ENCODE peak calls at places on chromosome 9, in nine cellular contexts. S is endothelial cell of umbilical vein, R is WERI-Rb-1, V is tibial artery, A is fibroblast of lung, U is AG09309, L is brain microvascular endothelial cell, F is cardiac muscle cell, P is dorsolateral prefrontal cortex. N is an unnamed sample.

GRCh38 chr9:38339087-38339486 is 53.4 kb upstream of the ALDH1B1 start:
- DNase-seq in S (no peak), R (no peak), V (no peak), A (peak), U (peak), L (peak), F (peak), P (no peak), N (no peak)

GRCh38 chr9:2241461-2241874 is 226.3 kb downstream of the SMARCA2 start:
- DNase-seq in S (peak), R (peak), V (no peak), A (peak), U (peak), L (peak), F (peak), P (peak), N (peak)

GRCh38 chr9:95515272-95516113 is 1.3 kb downstream of the PTCH1 start:
- DNase-seq in S (peak), R (peak), V (no peak), A (no peak), U (no peak), L (no peak), F (no peak), P (peak), N (no peak)

GRCh38 chr9:96048116-96048953 is 172.8 kb downstream of the ERCC6L2 start:
- DNase-seq in S (peak), R (peak), V (no peak), A (peak), U (no peak), L (no peak), F (peak), P (no peak), N (peak)

GRCh38 chr9:133367778-133368177 is 8.1 kb downstream of the SURF4 start:
- DNase-seq in S (no peak), R (no peak), V (no peak), A (no peak), U (no peak), L (no peak), F (no peak), P (no peak), N (no peak)

GRCh38 chr9:2655411-2655901 is 33.9 kb downstream of the VLDLR start:
- DNase-seq in S (peak), R (no peak), V (no peak), A (peak), U (peak), L (peak), F (peak), P (no peak), N (no peak)

GRCh38 chr9:109986423-109987055 is 206.5 kb downstream of the PALM2AKAP2 start:
- DNase-seq in S (peak), R (no peak), V (no peak), A (peak), U (peak), L (peak), F (peak), P (no peak), N (no peak)

GRCh38 chr9:120310035-120310434 is 269.9 kb downstream of the CDK5RAP2 start:
- DNase-seq in S (no peak), R (peak), V (no peak), A (no peak), U (no peak), L (no peak), F (no peak), P (no peak), N (no peak)

GRCh38 chr9:13033959-13034695 is 245.4 kb downstream of the MPDZ start:
- DNase-seq in S (peak), R (peak), V (peak), A (peak), U (no peak), L (peak), F (peak), P (peak), N (peak)

GRCh38 chr9:133633681-133633990 is 2.5 kb upstream of the DBH start:
- DNase-seq in S (no peak), R (no peak), V (no peak), A (no peak), U (no peak), L (no peak), F (no peak), P (no peak), N (peak)

DNA sequence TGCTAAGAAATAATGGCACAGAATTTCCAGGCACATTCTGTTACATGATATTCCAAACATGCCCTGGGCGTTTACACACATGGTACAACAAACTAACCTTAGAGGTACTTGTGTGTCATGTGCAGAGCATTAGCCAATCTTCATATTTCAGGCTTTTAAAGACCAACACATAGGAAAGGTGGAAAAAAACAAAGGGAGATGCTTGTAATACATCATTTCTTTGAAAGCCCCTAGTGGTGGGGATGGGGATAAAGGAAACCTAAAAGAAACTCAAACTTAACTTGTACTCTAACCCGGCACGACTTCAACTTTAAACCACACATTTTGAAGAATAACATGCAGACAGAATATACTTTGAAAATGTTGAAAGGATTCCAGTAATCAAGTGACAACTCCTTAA is 133.6 kb downstream of the PTPRD start:
- DNase-seq in S (no peak), R (no peak), V (no peak), A (no peak), U (no peak), L (peak), F (no peak), P (no peak), N (no peak)
- TF ChIP-seq CTCF in S (no peak), R (peak), V (no peak), A (peak), U (no peak), L (peak), F (no peak), P (peak), N (no peak)

GRCh38 chr9:136079916-136080246 is 15.2 kb downstream of the NACC2 start:
- DNase-seq in S (no peak), R (no peak), V (no peak), A (no peak), U (no peak), L (no peak), F (no peak), P (no peak), N (no peak)

GRCh38 chr9:136077491-136077890 is 17.6 kb downstream of the NACC2 start:
- DNase-seq in S (no peak), R (no peak), V (no peak), A (no peak), U (no peak), L (no peak), F (no peak), P (no peak), N (no peak)

GRCh38 chr9:136078025-136078424 is 17.1 kb downstream of the NACC2 start:
- DNase-seq in S (no peak), R (no peak), V (no peak), A (no peak), U (no peak), L (no peak), F (no peak), P (no peak), N (no peak)

GRCh38 chr9:136079211-136079915 is 15.7 kb downstream of the NACC2 start:
- DNase-seq in S (no peak), R (no peak), V (no peak), A (peak), U (no peak), L (no peak), F (no peak), P (no peak), N (peak)

GRCh38 chr9:136078498-136079011 is 16.5 kb downstream of the NACC2 start:
- DNase-seq in S (no peak), R (no peak), V (no peak), A (no peak), U (no peak), L (no peak), F (no peak), P (no peak), N (peak)
- H3K4me3 ChIP-seq in S (no peak), R (no peak), V (no peak), A (no peak), U (no peak), L (no peak), F (no peak), P (no peak), N (no peak)

GRCh38 chr9:126316085-126316655 is 10.5 kb upstream of the MVB12B start:
- DNase-seq in S (no peak), R (no peak), V (no peak), A (no peak), U (no peak), L (no peak), F (no peak), P (no peak), N (no peak)

GRCh38 chr9:126320158-126320922 is 6.3 kb upstream of the MVB12B start:
- DNase-seq in S (no peak), R (no peak), V (no peak), A (no peak), U (no peak), L (no peak), F (no peak), P (no peak), N (no peak)

GRCh38 chr9:126319651-126320050 is 7.0 kb upstream of the MVB12B start:
- DNase-seq in S (no peak), R (no peak), V (no peak), A (no peak), U (no peak), L (no peak), F (no peak), P (no peak), N (no peak)

GRCh38 chr9:126318858-126319257 is 7.8 kb upstream of the MVB12B start:
- DNase-seq in S (no peak), R (no peak), V (no peak), A (no peak), U (no peak), L (no peak), F (no peak), P (no peak), N (no peak)

DNA sequence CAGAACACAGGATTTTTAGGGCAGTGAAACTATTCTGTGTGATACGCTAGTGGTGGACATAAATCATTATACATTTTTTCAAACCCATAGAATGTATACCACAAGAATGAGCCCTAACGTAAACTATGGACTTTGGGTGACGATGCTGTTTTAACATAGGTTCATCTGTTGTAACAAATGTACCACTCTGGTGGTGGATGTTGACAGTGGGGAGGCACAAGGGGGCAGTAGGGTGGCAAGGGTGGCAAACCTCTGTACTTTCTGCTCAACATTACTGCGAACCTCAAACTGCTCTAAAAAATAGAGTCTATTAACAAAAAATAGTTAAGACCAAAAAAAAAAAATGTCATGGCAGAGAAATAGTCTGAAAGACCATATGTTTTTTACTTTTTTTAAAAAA is 9.1 kb upstream of the MVB12B start:
- DNase-seq in S (peak), R (no peak), V (no peak), A (peak), U (no peak), L (no peak), F (no peak), P (no peak), N (no peak)
- TF ChIP-seq CTCF in S (peak), R (peak), V (peak), A (peak), U (peak), L (peak), F (peak), P (peak), N (peak)

DNA sequence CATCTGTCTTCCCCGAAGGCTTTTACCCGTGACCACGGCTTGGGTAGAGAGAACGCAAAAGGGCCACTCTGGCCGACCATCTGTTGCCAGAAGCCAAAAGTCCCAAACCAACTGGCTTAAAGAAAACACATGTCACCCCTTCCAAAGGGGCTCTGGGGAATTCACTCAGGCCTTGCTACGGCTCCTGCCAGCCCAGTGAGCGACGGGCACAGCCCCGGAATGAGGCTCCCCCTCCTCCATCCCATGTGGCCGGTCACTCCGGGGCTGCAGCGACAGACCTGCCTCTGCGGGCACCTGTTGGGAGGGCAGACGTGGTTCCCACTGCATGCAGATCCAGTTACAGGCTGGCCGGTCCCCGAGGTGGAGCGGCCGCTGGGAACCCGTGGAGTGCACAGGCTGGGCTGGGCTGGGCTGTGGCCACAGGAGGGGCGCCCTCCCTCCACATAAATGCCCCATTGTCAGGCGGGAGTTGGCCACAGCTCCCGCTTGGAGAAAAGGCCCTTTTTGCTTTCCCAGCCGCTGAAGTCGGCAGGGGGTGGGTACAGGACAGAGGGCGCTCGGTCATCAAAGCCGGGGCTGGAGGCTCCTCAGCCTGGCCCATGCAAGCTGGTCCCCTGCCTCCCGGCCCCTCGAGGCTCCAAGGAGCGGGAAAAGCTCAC is 19.9 kb downstream of the NOTCH1 start:
- DNase-seq in S (no peak), R (peak), V (peak), A (no peak), U (no peak), L (no peak), F (no peak), P (peak), N (no peak)
- H3K4me3 ChIP-seq in S (no peak), R (peak), V (peak), A (no peak), U (no peak), L (no peak), F (no peak), P (peak), N (no peak)

N was measured in left lung.